ENCODE peak calls at places on chromosomes 16 and 17, in ten cellular contexts. One of them, this sample, is unnamed.

GRCh38 chr17:31495049-31495885 is 103.8 kb downstream of the RAB11FIP4 start:
- DNase-seq in uterus: no peak
- DNase-seq in body of pancreas: peak; percentile 81
- DNase-seq in IMR-90: no peak
- DNase-seq in upper lobe of left lung: peak; percentile 40
- DNase-seq in A549: no peak
- DNase-seq in GM12878: no peak
- DNase-seq in adrenal gland: no peak
- DNase-seq in Peyer's patch: peak; percentile 84
- DNase-seq in ovary: no peak
- DNase-seq in this sample: no peak

GRCh38 chr16:78931267-78932060 is 669.1 kb downstream of the MAF start:
- DNase-seq in uterus: no peak
- DNase-seq in body of pancreas: no peak
- DNase-seq in IMR-90: no peak
- DNase-seq in upper lobe of left lung: no peak
- DNase-seq in A549: no peak
- DNase-seq in GM12878: no peak
- DNase-seq in adrenal gland: no peak
- DNase-seq in Peyer's patch: no peak
- DNase-seq in ovary: no peak
- DNase-seq in this sample: no peak

GRCh38 chr16:65312795-65313194 is 190.9 kb upstream of the CDH11 start:
- DNase-seq in uterus: no peak
- DNase-seq in body of pancreas: no peak
- DNase-seq in IMR-90: peak; percentile 78
- DNase-seq in upper lobe of left lung: no peak
- DNase-seq in A549: no peak
- DNase-seq in GM12878: no peak
- DNase-seq in adrenal gland: no peak
- DNase-seq in Peyer's patch: no peak
- DNase-seq in ovary: no peak
- DNase-seq in this sample: no peak

GRCh38 chr17:37750768-37751466 is 6.1 kb upstream of the HNF1B start:
- DNase-seq in uterus: no peak
- DNase-seq in body of pancreas: peak; percentile 74
- DNase-seq in IMR-90: no peak
- DNase-seq in upper lobe of left lung: no peak
- DNase-seq in A549: no peak
- DNase-seq in GM12878: no peak
- DNase-seq in adrenal gland: no peak
- DNase-seq in Peyer's patch: no peak
- DNase-seq in ovary: no peak
- DNase-seq in this sample: no peak

GRCh38 chr16:87762620-87763019 is 3.2 kb downstream of the KLHDC4 start:
- DNase-seq in uterus: no peak
- DNase-seq in body of pancreas: no peak
- DNase-seq in IMR-90: no peak
- DNase-seq in upper lobe of left lung: no peak
- DNase-seq in A549: no peak
- DNase-seq in GM12878: no peak
- DNase-seq in adrenal gland: no peak
- DNase-seq in Peyer's patch: no peak
- DNase-seq in ovary: no peak
- DNase-seq in this sample: no peak

GRCh38 chr16:9123871-9124270 is 32.4 kb downstream of the HAPSTR1 start:
- DNase-seq in uterus: no peak
- DNase-seq in body of pancreas: peak; percentile 64
- DNase-seq in IMR-90: no peak
- DNase-seq in upper lobe of left lung: peak; percentile 90
- DNase-seq in A549: peak; percentile 86
- DNase-seq in GM12878: no peak
- DNase-seq in adrenal gland: peak; percentile 64
- DNase-seq in Peyer's patch: peak; percentile 91
- DNase-seq in ovary: no peak
- DNase-seq in this sample: peak; percentile 89

GRCh38 chr17:79619636-79620206 is 8.9 kb upstream of the RBFOX3 start:
- DNase-seq in uterus: peak; percentile 12
- DNase-seq in body of pancreas: peak; percentile 3
- DNase-seq in IMR-90: no peak
- DNase-seq in upper lobe of left lung: peak; percentile 8
- DNase-seq in A549: no peak
- DNase-seq in GM12878: no peak
- DNase-seq in adrenal gland: no peak
- DNase-seq in Peyer's patch: peak; percentile 26
- DNase-seq in ovary: no peak
- DNase-seq in this sample: peak; percentile 42

GRCh38 chr16:27520982-27521673 is 28.6 kb downstream of the GTF3C1 start:
- DNase-seq in uterus: peak; percentile 54
- DNase-seq in body of pancreas: peak; percentile 12
- DNase-seq in IMR-90: peak; percentile 63
- DNase-seq in upper lobe of left lung: peak; percentile 31
- DNase-seq in A549: no peak
- DNase-seq in GM12878: no peak
- DNase-seq in adrenal gland: peak; percentile 44
- DNase-seq in Peyer's patch: no peak
- DNase-seq in ovary: no peak
- DNase-seq in this sample: no peak

GRCh38 chr17:28524476-28525415 is 18.6 kb downstream of the FOXN1 start:
- DNase-seq in uterus: no peak
- DNase-seq in body of pancreas: peak; percentile 68
- DNase-seq in IMR-90: peak; percentile 78
- DNase-seq in upper lobe of left lung: peak; percentile 88
- DNase-seq in A549: peak; percentile 56
- DNase-seq in GM12878: no peak
- DNase-seq in adrenal gland: no peak
- DNase-seq in Peyer's patch: no peak
- DNase-seq in ovary: no peak
- DNase-seq in this sample: no peak

GRCh38 chr16:73966851-73967250 is 329.8 kb upstream of the PSMD7 start:
- DNase-seq in uterus: no peak
- DNase-seq in body of pancreas: no peak
- DNase-seq in IMR-90: no peak
- DNase-seq in upper lobe of left lung: no peak
- DNase-seq in A549: no peak
- DNase-seq in GM12878: no peak
- DNase-seq in adrenal gland: no peak
- DNase-seq in Peyer's patch: no peak
- DNase-seq in ovary: no peak
- DNase-seq in this sample: no peak

GRCh38 chr17:42618442-42619150 is 9.1 kb downstream of the TUBG1 start:
- DNase-seq in uterus: no peak
- DNase-seq in body of pancreas: peak; percentile 91
- DNase-seq in IMR-90: no peak
- DNase-seq in upper lobe of left lung: peak; percentile 73
- DNase-seq in A549: peak; percentile 58
- DNase-seq in GM12878: peak; percentile 93
- DNase-seq in adrenal gland: peak; percentile 68
- DNase-seq in Peyer's patch: peak; percentile 73
- DNase-seq in ovary: no peak
- DNase-seq in this sample: no peak

DNA sequence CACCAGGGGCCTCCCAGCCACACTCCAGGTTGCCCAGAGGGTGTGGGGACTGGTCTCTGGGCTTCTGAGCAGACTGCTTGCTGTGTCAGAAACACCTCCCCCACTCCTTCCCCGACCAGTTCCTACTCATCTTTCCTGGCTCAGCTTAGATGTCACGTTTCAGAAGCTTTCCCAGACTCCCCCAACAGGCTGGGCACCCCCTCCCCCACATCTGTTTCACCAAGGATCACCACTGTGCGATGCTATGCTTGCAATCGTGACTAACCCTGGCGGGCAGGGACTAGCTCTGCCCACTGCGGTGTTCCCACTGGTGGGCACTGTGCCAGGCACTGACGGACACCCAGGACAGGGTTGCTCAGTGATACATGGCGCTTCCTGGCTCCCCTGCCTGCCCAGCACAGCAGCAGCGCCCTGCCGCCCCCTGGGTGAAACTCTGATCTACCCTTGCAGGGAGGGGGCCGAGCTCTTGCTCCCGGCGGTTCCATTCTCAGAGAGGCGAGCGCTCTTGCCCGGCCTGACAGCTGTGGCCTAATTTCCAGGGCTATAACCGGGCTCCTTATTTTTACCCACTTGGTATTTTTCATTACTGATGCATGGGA is 29.4 kb upstream of the MTSS2 start:
- DNase-seq in uterus: peak; percentile 95
- DNase-seq in body of pancreas: peak; percentile 76
- DNase-seq in IMR-90: peak; percentile 98
- DNase-seq in upper lobe of left lung: peak; percentile 66
- DNase-seq in A549: peak; percentile 93
- DNase-seq in GM12878: no peak
- DNase-seq in adrenal gland: peak; percentile 98
- DNase-seq in Peyer's patch: no peak
- DNase-seq in ovary: peak; percentile 88
- DNase-seq in this sample: no peak
- TF ChIP-seq CTCF in uterus: no peak
- TF ChIP-seq CTCF in body of pancreas: no peak
- TF ChIP-seq CTCF in IMR-90: peak; percentile 28
- TF ChIP-seq CTCF in upper lobe of left lung: no peak
- TF ChIP-seq CTCF in A549: no peak
- TF ChIP-seq CTCF in GM12878: no peak
- TF ChIP-seq CTCF in adrenal gland: peak; percentile 18
- TF ChIP-seq CTCF in Peyer's patch: no peak
- TF ChIP-seq CTCF in ovary: peak; percentile 35
- TF ChIP-seq CTCF in this sample: no peak

GRCh38 chr16:84832488-84833141 is 12.8 kb downstream of the CRISPLD2 start:
- DNase-seq in uterus: peak; percentile 99
- DNase-seq in body of pancreas: peak; percentile 54
- DNase-seq in IMR-90: peak; percentile 100
- DNase-seq in upper lobe of left lung: peak; percentile 52
- DNase-seq in A549: no peak
- DNase-seq in GM12878: no peak
- DNase-seq in adrenal gland: peak; percentile 54
- DNase-seq in Peyer's patch: peak; percentile 84
- DNase-seq in ovary: peak; percentile 92
- DNase-seq in this sample: peak; percentile 98

GRCh38 chr16:84830765-84831384 is 11.1 kb downstream of the CRISPLD2 start:
- DNase-seq in uterus: no peak
- DNase-seq in body of pancreas: no peak
- DNase-seq in IMR-90: no peak
- DNase-seq in upper lobe of left lung: no peak
- DNase-seq in A549: no peak
- DNase-seq in GM12878: no peak
- DNase-seq in adrenal gland: no peak
- DNase-seq in Peyer's patch: no peak
- DNase-seq in ovary: no peak
- DNase-seq in this sample: no peak

GRCh38 chr16:84833542-84834402 is 14.0 kb downstream of the CRISPLD2 start:
- DNase-seq in uterus: peak; percentile 49
- DNase-seq in body of pancreas: no peak
- DNase-seq in IMR-90: no peak
- DNase-seq in upper lobe of left lung: no peak
- DNase-seq in A549: no peak
- DNase-seq in GM12878: no peak
- DNase-seq in adrenal gland: no peak
- DNase-seq in Peyer's patch: no peak
- DNase-seq in ovary: no peak
- DNase-seq in this sample: no peak

GRCh38 chr16:84834403-84834772 is 14.6 kb downstream of the CRISPLD2 start:
- DNase-seq in uterus: no peak
- DNase-seq in body of pancreas: no peak
- DNase-seq in IMR-90: no peak
- DNase-seq in upper lobe of left lung: no peak
- DNase-seq in A549: no peak
- DNase-seq in GM12878: no peak
- DNase-seq in adrenal gland: no peak
- DNase-seq in Peyer's patch: no peak
- DNase-seq in ovary: no peak
- DNase-seq in this sample: no peak

DNA sequence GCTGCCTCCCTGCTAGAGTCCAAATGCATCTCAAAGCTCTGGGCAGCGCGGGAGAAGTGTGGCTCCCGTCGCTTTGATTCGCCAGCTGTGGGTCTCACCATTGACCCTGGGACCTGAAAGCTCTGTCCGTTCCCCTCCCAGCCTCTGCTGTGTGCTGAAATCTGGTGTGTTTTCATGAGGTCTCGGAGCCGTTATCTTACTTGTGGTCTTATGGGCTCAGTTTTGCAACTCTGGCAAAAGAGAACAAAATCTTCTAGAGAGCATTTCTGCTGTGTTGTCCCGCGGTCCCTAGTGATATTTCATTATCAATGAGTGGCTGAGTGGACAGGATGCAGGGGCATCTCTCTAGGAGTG is 13.3 kb downstream of the CRISPLD2 start:
- DNase-seq in uterus: no peak
- DNase-seq in body of pancreas: no peak
- DNase-seq in IMR-90: no peak
- DNase-seq in upper lobe of left lung: no peak
- DNase-seq in A549: no peak
- DNase-seq in GM12878: no peak
- DNase-seq in adrenal gland: no peak
- DNase-seq in Peyer's patch: no peak
- DNase-seq in ovary: no peak
- DNase-seq in this sample: no peak
- H3K4me3 ChIP-seq in uterus: peak overlapping the region; percentile 11
- H3K4me3 ChIP-seq in body of pancreas: no peak overlapping the region
- H3K4me3 ChIP-seq in IMR-90: peak overlapping the region; percentile 29
- H3K4me3 ChIP-seq in upper lobe of left lung: peak overlapping the region; percentile 13
- H3K4me3 ChIP-seq in A549: no peak overlapping the region
- H3K4me3 ChIP-seq in GM12878: no peak overlapping the region
- H3K4me3 ChIP-seq in adrenal gland: no peak overlapping the region
- H3K4me3 ChIP-seq in Peyer's patch: no peak overlapping the region
- H3K4me3 ChIP-seq in ovary: peak overlapping the region; percentile 23
- H3K4me3 ChIP-seq in this sample: no peak overlapping the region

GRCh38 chr17:39627717-39628516 is 1.2 kb downstream of the PPP1R1B start:
- DNase-seq in uterus: no peak
- DNase-seq in body of pancreas: no peak
- DNase-seq in IMR-90: no peak
- DNase-seq in upper lobe of left lung: peak; percentile 34
- DNase-seq in A549: no peak
- DNase-seq in GM12878: no peak
- DNase-seq in adrenal gland: peak; percentile 42
- DNase-seq in Peyer's patch: no peak
- DNase-seq in ovary: no peak
- DNase-seq in this sample: no peak
- TF ChIP-seq POLR2A in uterus: no peak
- TF ChIP-seq POLR2A in body of pancreas: no peak
- TF ChIP-seq POLR2A in IMR-90: no peak
- TF ChIP-seq POLR2A in upper lobe of left lung: no peak
- TF ChIP-seq POLR2A in A549: no peak
- TF ChIP-seq POLR2A in GM12878: no peak
- TF ChIP-seq POLR2A in adrenal gland: no peak
- TF ChIP-seq POLR2A in Peyer's patch: peak; percentile 20
- TF ChIP-seq POLR2A in ovary: no peak
- TF ChIP-seq POLR2A in this sample: no peak

GRCh38 chr16:55018881-55019280 is 88.2 kb downstream of the IRX5 start:
- DNase-seq in uterus: no peak
- DNase-seq in body of pancreas: no peak
- DNase-seq in IMR-90: no peak
- DNase-seq in upper lobe of left lung: no peak
- DNase-seq in A549: no peak
- DNase-seq in GM12878: no peak
- DNase-seq in adrenal gland: no peak
- DNase-seq in Peyer's patch: no peak
- DNase-seq in ovary: no peak
- DNase-seq in this sample: peak; percentile 67

GRCh38 chr16:55019419-55020131 is 88.9 kb downstream of the IRX5 start:
- DNase-seq in uterus: no peak
- DNase-seq in body of pancreas: no peak
- DNase-seq in IMR-90: no peak
- DNase-seq in upper lobe of left lung: no peak
- DNase-seq in A549: no peak
- DNase-seq in GM12878: no peak
- DNase-seq in adrenal gland: no peak
- DNase-seq in Peyer's patch: no peak
- DNase-seq in ovary: no peak
- DNase-seq in this sample: peak; percentile 20

GRCh38 chr16:55021595-55022475 is 91.2 kb downstream of the IRX5 start:
- DNase-seq in uterus: no peak
- DNase-seq in body of pancreas: no peak
- DNase-seq in IMR-90: no peak
- DNase-seq in upper lobe of left lung: no peak
- DNase-seq in A549: peak; percentile 21
- DNase-seq in GM12878: no peak
- DNase-seq in adrenal gland: no peak
- DNase-seq in Peyer's patch: no peak
- DNase-seq in ovary: no peak
- DNase-seq in this sample: peak; percentile 67
- TF ChIP-seq CTCF in uterus: no peak
- TF ChIP-seq CTCF in body of pancreas: no peak
- TF ChIP-seq CTCF in IMR-90: no peak
- TF ChIP-seq CTCF in upper lobe of left lung: no peak
- TF ChIP-seq CTCF in A549: peak; percentile 23
- TF ChIP-seq CTCF in GM12878: no peak
- TF ChIP-seq CTCF in adrenal gland: no peak
- TF ChIP-seq CTCF in Peyer's patch: no peak
- TF ChIP-seq CTCF in ovary: no peak
- TF ChIP-seq CTCF in this sample: no peak